ENCODE peak calls at places on chromosomes 1 and 21, in four cellular contexts. N, C, G and W are unnamed samples.

GRCh38 chr1:183783342-183783741 is 21.6 kb upstream of the RGL1 start:
- DNase-seq in C (no peak), N (no peak), G (peak), W (no peak)

GRCh38 chr1:121558514-121558913 is 373.7 kb downstream of the SRGAP2C start:
- DNase-seq in N (no peak), C (no peak), G (peak), W (peak)

GRCh38 chr1:229993060-229993459 is 74.0 kb upstream of the GALNT2 start:
- DNase-seq in N (no peak), C (no peak), G (no peak), W (no peak)

GRCh38 chr1:49651136-49651535 is 372.6 kb downstream of the AGBL4 start:
- DNase-seq in C (no peak), G (no peak), N (no peak), W (no peak)

GRCh38 chr1:223556414-223557124 is 108.9 kb downstream of the CAPN8 start:
- DNase-seq in C (no peak), N (no peak), G (peak), W (peak)

GRCh38 chr1:180415985-180416633 is 86.3 kb downstream of the ACBD6 start:
- DNase-seq in C (no peak), G (peak), N (no peak), W (no peak)

GRCh38 chr1:172895050-172895460 is 155.7 kb downstream of the TNFSF18 start:
- DNase-seq in C (no peak), N (no peak), G (no peak), W (no peak)

GRCh38 chr1:10677508-10678364 is 118.7 kb downstream of the CASZ1 start:
- DNase-seq in G (no peak), N (no peak), C (no peak), W (peak)

GRCh38 chr1:240468616-240469015 is 143.3 kb downstream of the GREM2 start:
- DNase-seq in C (no peak), N (no peak), G (peak), W (no peak)

GRCh38 chr1:198254521-198254920 is 97.7 kb downstream of the NEK7 start:
- DNase-seq in C (no peak), G (peak), N (no peak), W (no peak)

GRCh38 chr1:145999321-146000024 is 3.1 kb upstream of the TXNIP start:
- DNase-seq in C (peak), G (peak), N (no peak), W (peak)

GRCh38 chr1:232045571-232045970 is 419.0 kb downstream of the DISC1 start:
- DNase-seq in G (no peak), N (no peak), C (no peak), W (no peak)

GRCh38 chr1:184958554-184959353 is 15.6 kb downstream of the NIBAN1 start:
- DNase-seq in C (no peak), G (peak), N (no peak), W (no peak)

GRCh38 chr1:202255343-202255742 is 61.7 kb downstream of the LGR6 start:
- DNase-seq in C (no peak), G (no peak), N (no peak), W (no peak)

GRCh38 chr1:186775881-186776560 is 52.7 kb upstream of the PLA2G4A start:
- DNase-seq in C (no peak), N (no peak), G (no peak), W (no peak)

GRCh38 chr1:86503477-86504129 is 34.9 kb downstream of the CLCA1 start:
- DNase-seq in G (peak), C (no peak), N (no peak), W (peak)

GRCh38 chr1:212401838-212402582 is 12.7 kb downstream of the PACC1 start:
- DNase-seq in G (peak), C (no peak), N (no peak), W (no peak)

GRCh38 chr1:174191255-174191906 is 32.1 kb downstream of the RABGAP1L start:
- DNase-seq in N (no peak), C (no peak), G (peak), W (no peak)

GRCh38 chr21:17466166-17466565 is 46.7 kb upstream of the CXADR start:
- DNase-seq in C (no peak), N (no peak), G (peak), W (peak)

GRCh38 chr1:119347858-119348257 is 20.7 kb upstream of the HAO2 start:
- DNase-seq in G (no peak), C (no peak), N (no peak), W (no peak)

GRCh38 chr1:26705788-26706237 is 10.0 kb downstream of the ARID1A start:
- DNase-seq in C (no peak), G (peak), N (no peak), W (no peak)

DNA sequence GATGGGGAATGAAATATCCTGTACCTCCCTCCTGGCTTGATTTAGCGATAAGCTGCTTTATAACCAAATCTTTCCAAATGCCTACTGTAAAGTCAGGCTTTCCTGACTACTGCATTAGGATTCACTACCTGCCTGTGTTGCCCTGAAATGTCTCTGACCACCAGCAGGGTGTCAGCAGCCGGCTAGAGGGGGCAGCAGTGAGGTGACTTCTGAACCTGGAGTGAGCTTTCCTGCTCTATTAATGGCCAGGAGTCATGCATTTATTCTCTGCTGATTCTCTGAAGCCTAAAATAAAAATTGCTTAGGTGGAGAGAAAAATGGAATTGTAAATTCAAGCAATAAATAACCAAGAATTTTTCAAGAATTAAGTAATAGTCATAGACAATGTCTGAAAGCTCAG is 2.5 kb downstream of the BACE2 start:
- DNase-seq in G (peak), N (no peak), C (no peak), W (no peak)
- TF ChIP-seq CTCF in G (peak), N (peak), C (no peak), W (peak)

DNA sequence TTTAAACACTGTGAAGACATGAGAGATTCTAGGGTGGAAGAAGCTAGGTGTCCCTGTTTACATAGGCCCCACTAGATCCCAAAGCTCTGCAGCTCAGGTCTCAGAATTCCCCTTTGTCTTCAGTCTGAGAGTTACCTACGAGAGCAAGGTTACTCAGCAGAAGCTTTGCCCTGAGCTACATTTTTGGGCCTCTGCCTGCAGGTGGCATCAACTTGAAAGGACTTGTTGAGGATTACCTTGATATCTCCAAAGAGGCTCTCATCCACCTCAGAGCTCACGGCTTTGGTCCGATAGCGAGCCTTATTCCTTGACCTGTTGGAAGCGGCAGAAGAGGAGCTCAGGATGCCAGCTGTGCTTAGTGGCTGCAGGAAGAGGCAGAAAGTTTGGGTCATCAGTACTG is 7.0 kb downstream of the CFAP45 start:
- DNase-seq in N (no peak), G (no peak), C (no peak), W (no peak)
- TF ChIP-seq CTCF in N (no peak), G (no peak), C (no peak), W (no peak)

GRCh38 chr1:52142220-52143153 is 598 bp downstream of the ZFYVE9 start:
- DNase-seq in G (peak), C (peak), N (no peak), W (peak)
- TF ChIP-seq CTCF in G (no peak), C (peak), N (peak), W (no peak)

GRCh38 chr1:154481058-154481457 is 21.0 kb upstream of the TDRD10 start:
- DNase-seq in C (no peak), N (no peak), G (no peak), W (no peak)

GRCh38 chr1:154483941-154484803 is 17.8 kb upstream of the TDRD10 start:
- DNase-seq in G (peak), N (no peak), C (no peak), W (peak)

GRCh38 chr1:154485905-154486304 is 16.1 kb upstream of the TDRD10 start:
- DNase-seq in N (no peak), C (no peak), G (peak), W (no peak)

GRCh38 chr1:154488942-154489341 is 13.1 kb upstream of the TDRD10 start:
- DNase-seq in G (no peak), C (no peak), N (no peak), W (no peak)

DNA sequence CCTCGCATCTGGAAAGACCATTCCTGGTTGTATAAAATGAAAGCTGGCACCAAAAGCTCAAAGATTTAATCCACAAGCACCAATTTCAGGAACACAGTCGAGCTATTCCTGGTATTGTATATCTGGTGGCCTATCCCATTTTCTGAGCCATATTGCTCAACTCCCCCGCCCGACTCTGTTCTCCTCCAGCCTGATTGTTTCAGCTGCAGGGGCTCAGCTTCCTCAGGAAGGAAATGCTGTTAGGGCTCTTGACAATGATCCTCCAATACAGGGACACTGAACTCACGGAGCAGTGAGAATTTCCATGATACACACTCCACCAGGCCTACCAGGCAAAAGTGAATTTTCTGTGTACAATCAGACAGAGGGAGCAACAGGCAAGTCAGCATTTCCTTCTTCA is 16.9 kb upstream of the TDRD10 start:
- DNase-seq in C (no peak), N (no peak), G (peak), W (peak)
- TF ChIP-seq CTCF in C (no peak), N (no peak), G (no peak), W (no peak)

DNA sequence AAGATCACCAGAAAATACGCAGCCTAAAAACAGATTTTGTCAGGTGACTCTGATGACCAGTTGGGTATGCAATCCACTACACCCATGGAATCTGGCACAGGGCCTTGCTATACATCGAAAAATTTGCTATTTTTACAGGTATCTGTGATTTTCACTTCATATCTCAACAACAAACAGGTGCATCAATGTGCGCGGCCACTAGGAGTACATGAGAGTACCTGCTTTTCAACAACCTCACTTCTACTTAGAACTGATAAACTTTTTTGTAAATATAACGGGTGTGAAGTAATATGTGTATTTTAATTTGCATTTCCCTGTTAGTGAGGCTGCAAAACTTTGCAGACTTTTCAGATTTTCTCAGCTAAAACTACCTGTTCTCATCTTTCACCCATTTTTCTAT is 80.8 kb downstream of the SLC45A1 start:
- DNase-seq in C (no peak), N (no peak), G (no peak), W (no peak)
- TF ChIP-seq CTCF in C (no peak), N (no peak), G (peak), W (no peak)

GRCh38 chr21:32578107-32578691 is 7.1 kb downstream of the TCP10L start:
- DNase-seq in G (peak), C (no peak), N (no peak), W (no peak)
- TF ChIP-seq CTCF in G (peak), C (no peak), N (peak), W (no peak)

DNA sequence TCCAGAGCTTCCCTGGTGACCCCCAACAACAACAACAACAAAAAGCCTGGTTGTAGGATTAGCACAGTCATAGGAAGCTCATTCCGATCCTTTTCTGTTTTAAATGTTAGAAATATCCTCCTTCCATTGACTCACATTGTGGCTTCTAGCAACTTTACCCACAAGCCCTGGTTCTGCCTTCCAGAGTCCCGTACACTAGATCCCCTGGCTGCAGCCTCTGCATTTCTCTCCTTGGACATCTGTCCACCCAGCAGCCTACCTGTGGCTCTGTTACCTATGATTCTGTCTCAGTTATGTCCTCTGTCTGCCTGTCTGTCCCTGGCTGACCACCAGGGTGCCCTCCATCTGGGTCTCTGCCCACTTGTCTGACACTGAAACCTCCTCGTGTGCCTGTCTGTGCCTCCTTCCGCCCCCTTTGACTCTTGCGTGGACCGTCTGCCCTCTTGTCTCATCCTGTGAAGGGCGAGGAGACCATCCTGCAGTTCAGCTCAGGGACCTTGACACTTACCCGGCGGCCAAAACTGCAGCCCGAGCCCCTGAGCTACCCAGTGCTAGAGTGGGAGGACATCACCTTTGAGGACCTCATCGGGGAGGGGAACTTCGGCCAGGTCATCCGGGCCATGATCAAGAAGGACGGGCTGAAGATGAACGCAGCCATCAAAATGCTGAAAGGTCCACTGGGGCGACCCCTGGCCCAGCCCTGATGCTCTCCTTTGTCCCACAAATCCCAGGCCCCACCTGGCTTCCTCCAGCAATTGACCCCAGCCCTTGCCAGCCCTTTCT is 16.1 kb downstream of the TIE1 start:
- DNase-seq in N (no peak), C (no peak), G (no peak), W (no peak)
- TF ChIP-seq CTCF in N (no peak), C (no peak), G (peak), W (no peak)

GRCh38 chr21:36718951-36719501 is 20.1 kb downstream of the SIM2 start:
- DNase-seq in G (no peak), C (no peak), N (no peak), W (no peak)

GRCh38 chr21:36717901-36718465 is 19.1 kb downstream of the SIM2 start:
- DNase-seq in G (no peak), C (no peak), N (no peak), W (no peak)

GRCh38 chr21:36716836-36717235 is 17.9 kb downstream of the SIM2 start:
- DNase-seq in G (no peak), N (no peak), C (no peak), W (no peak)

GRCh38 chr21:36721817-36722216 is 22.9 kb downstream of the SIM2 start:
- DNase-seq in C (no peak), N (no peak), G (no peak), W (no peak)

DNA sequence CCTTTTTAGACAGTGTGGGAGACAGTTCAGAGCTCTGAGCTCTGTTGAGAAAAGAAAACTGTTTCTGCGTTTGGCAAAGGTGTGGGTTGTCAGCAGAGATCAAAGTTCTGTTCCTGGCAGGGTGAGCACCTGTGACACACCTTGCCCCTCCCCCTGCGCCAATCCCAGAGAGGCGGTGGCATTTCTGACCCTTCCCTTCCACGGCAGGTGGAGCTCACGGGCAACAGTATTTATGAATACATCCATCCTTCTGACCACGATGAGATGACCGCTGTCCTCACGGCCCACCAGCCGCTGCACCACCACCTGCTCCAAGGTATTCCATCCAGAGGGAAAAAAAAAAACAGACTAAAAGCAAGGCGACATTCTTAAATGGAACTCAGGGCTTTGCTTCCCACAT is 20.7 kb downstream of the SIM2 start:
- DNase-seq in G (no peak), N (no peak), C (no peak), W (no peak)
- TF ChIP-seq CTCF in G (no peak), N (no peak), C (no peak), W (no peak)

DNA sequence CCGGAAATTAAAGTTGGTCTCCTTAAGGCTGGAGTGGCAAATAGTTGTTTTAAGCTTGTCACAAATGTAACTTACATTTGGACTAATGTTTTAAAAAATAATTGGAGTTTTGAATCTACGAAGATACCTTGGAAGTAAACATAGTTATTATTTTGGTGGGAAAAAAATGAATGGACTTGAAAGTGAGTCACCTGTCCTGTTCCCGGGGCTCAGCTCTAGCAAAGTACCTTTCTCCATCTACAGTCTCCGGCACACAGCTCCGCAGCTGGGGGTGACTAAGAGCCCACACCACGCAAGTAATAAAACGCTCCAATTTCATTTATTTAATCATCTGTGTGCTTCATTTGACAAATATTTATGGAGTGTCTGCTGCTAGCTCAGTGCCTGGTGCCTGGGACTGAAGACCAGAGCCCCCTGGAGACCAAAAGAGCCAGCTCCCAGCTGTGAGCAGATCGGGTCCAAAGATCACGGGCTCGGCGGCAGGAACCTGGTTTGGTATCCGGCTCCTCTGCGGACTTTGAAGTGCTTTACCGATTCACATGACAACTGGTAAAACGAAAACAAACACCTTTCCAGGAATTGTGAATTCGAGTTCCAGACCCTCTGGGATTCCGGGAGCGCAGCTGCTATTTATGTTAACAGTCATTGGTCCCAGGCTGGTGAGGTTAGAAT is 1.7 kb upstream of the RIPK4 start:
- DNase-seq in N (no peak), C (peak), G (peak), W (no peak)
- TF ChIP-seq CTCF in N (no peak), C (no peak), G (peak), W (no peak)

GRCh38 chr21:36966066-36966845 is at the start of gene HLCS:
- DNase-seq in N (peak), G (peak), C (peak), W (peak)
- TF ChIP-seq CTCF in N (peak), G (no peak), C (no peak), W (no peak)